ENCODE peak calls at places on chromosomes 7 and 10, in seven cellular contexts. R is bronchial epithelial cell; O is SJSA1; L is HCT116; I is CD8-positive, alpha-beta memory T cell; G is prostate gland; Y is BJ. X is an unnamed sample. For H3K36me3, the result is how much of the 10 kb centered on the place peaks cover.

GRCh38 chr7:101133621-101134398 is 6.9 kb downstream of the SERPINE1 start:
- DNase-seq in R (no peak), L (no peak), G (no peak), Y (no peak), I (no peak), O (no peak), X (no peak)

GRCh38 chr10:51124852-51125251 is 50.6 kb downstream of the PRKG1 start:
- DNase-seq in I (no peak), O (no peak), Y (no peak), R (no peak), G (no peak), L (no peak), X (no peak)

GRCh38 chr10:130434446-130435385 is 298.5 kb downstream of the GLRX3 start:
- DNase-seq in L (no peak), G (no peak), I (no peak), O (no peak), R (no peak), Y (no peak), X (no peak)

GRCh38 chr7:104207348-104207730 is 474 bp downstream of the ORC5 start:
- DNase-seq in G (no peak), O (no peak), I (peak), Y (no peak), R (peak), L (no peak), X (no peak)

GRCh38 chr7:135501402-135501801 is 8.5 kb downstream of the CNOT4 start:
- DNase-seq in L (no peak), I (no peak), R (no peak), O (no peak), G (no peak), Y (no peak), X (no peak)

GRCh38 chr7:131555565-131556054 is 818 bp downstream of the PODXL start:
- DNase-seq in R (no peak), Y (no peak), I (no peak), G (no peak), L (no peak), O (no peak), X (no peak)

GRCh38 chr7:681551-682307 is 44.8 kb upstream of the DNAAF5 start:
- DNase-seq in Y (no peak), O (no peak), G (no peak), I (no peak), R (no peak), L (no peak), X (no peak)

GRCh38 chr10:99304027-99304856 is 24.9 kb upstream of the CNNM1 start:
- DNase-seq in O (peak), R (no peak), I (no peak), G (peak), Y (peak), L (no peak), X (no peak)

GRCh38 chr7:143882611-143883078 is 19.3 kb downstream of the TCAF1 start:
- DNase-seq in Y (no peak), L (no peak), O (no peak), G (peak), R (no peak), I (no peak), X (peak)

GRCh38 chr7:2903686-2904162 is 59.6 kb upstream of the GNA12 start:
- DNase-seq in L (no peak), G (no peak), I (no peak), Y (no peak), O (no peak), R (no peak), X (no peak)

GRCh38 chr10:119608316-119609155 is 11.8 kb upstream of the TIAL1 start:
- DNase-seq in O (peak), L (peak), I (no peak), G (peak), Y (no peak), R (peak), X (peak)

GRCh38 chr7:77866791-77867190 is 68.2 kb downstream of the PHTF2 start:
- DNase-seq in I (no peak), L (no peak), Y (peak), R (peak), O (no peak), G (no peak), X (peak)

GRCh38 chr7:36905836-36906235 is 181.5 kb upstream of the AOAH start:
- DNase-seq in Y (no peak), L (no peak), R (no peak), I (no peak), O (no peak), G (no peak), X (no peak)

GRCh38 chr7:118311121-118311803 is 86.8 kb downstream of the ANKRD7 start:
- DNase-seq in L (peak), Y (no peak), G (no peak), I (no peak), O (no peak), R (peak), X (no peak)

GRCh38 chr7:375491-375821 is 85.5 kb downstream of the FOXL3 start:
- DNase-seq in L (no peak), G (no peak), O (peak), R (no peak), Y (no peak), I (no peak), X (no peak)

GRCh38 chr10:31604646-31605170 is 285.7 kb downstream of the ZEB1 start:
- DNase-seq in Y (no peak), G (no peak), R (no peak), O (no peak), I (no peak), L (no peak), X (no peak)

GRCh38 chr7:56063500-56063881 is 595 bp upstream of the SUMF2 start:
- DNase-seq in R (no peak), Y (no peak), G (no peak), I (no peak), O (no peak), L (no peak), X (no peak)

GRCh38 chr10:97810476-97810875 is 38.7 kb upstream of the SFRP5 start:
- DNase-seq in L (peak), R (peak), I (no peak), G (no peak), Y (no peak), O (peak), X (peak)

GRCh38 chr7:27586825-27587224 is 75.9 kb downstream of the HIBADH start:
- DNase-seq in R (no peak), L (no peak), Y (no peak), I (no peak), G (no peak), O (no peak), X (no peak)

GRCh38 chr7:114081606-114082425 is 163.0 kb upstream of the PPP1R3A start:
- DNase-seq in Y (peak), G (no peak), L (peak), O (no peak), I (no peak), R (peak), X (peak)

GRCh38 chr7:40546616-40547501 is 412.1 kb downstream of the SUGCT start:
- DNase-seq in G (no peak), I (no peak), R (peak), L (no peak), O (no peak), Y (no peak), X (no peak)

GRCh38 chr7:107953924-107954303 is 49.0 kb downstream of the LAMB1 start:
- DNase-seq in G (no peak), R (no peak), Y (no peak), I (no peak), O (no peak), L (no peak), X (no peak)
- H3K36me3 ChIP-seq in G (under half), R (under half), Y (under half), I (under half), O (half or more), L (under half), X (under half)

DNA sequence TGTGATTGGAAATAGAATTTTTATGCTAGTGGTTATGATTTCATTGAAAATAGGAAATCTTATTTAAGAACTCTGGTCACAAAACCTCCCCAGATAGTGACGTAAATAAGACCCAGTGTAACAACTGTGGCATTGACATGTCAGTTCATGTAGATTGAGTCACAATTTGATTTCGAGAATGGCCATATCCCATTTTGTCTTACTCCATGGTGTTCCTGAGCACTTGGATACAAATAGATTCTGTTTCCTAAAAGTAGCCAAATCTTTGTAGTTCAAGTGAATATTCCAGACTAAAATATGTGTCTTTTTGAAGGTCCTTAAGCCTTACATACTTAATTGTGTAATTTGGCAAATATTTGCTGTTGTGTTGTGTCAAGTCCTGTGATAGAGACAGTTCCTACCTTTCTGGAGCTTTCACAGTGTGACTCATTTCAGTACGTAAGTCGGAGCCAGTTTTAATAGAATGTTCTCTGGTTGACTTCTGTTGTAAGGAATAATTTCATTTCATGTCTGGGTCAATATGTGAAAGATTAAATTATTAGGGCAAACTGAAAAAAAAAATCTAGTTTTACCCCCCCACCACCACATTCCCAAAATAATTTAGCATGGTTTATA is 37.1 kb upstream of the TOMM7 start:
- DNase-seq in I (no peak), Y (no peak), R (peak), O (no peak), L (no peak), G (no peak), X (no peak)
- H3K36me3 ChIP-seq in I (under half), Y (under half), R (under half), O (under half), L (under half), G (under half), X (under half)

DNA sequence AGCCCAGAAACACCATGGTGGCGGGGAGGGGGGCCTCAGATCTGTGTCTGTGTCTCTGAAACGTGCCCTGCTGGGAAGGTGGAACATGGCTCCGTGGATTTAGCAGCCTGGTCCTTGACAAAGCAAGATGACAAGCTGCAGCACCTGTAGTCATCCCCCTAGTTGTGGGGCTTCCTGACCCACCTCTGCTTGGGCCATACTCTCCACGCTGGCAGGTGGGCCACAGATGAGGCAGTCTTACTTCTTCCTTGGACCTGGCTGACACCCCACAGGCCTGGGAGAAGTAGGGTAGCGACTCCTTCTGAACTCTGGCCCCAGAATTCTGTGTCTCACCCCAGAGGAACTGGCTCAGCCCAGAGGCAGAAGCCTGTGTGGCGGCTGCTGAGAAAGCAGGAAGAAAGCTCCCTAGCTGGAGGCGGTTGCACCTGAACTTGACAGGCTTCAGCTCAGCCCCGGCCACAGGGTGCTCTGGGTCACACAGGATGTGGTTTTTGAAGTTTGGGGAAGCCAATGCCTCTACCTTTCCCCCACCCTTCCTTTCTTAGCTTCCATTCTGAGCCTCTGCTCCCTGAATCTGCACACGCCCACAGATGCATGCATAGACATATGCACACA is 113.9 kb downstream of the ABLIM1 start:
- DNase-seq in L (no peak), Y (no peak), O (no peak), R (peak), I (peak), G (no peak), X (peak)
- H3K36me3 ChIP-seq in L (under half), Y (under half), O (under half), R (under half), I (under half), G (under half), X (under half)

GRCh38 chr7:99036531-99037175 is 107.3 kb downstream of the SMURF1 start:
- DNase-seq in L (no peak), R (no peak), O (no peak), I (no peak), G (no peak), Y (no peak), X (no peak)
- H3K36me3 ChIP-seq in L (half or more), R (half or more), O (half or more), I (half or more), G (under half), Y (under half), X (half or more)

GRCh38 chr7:155665079-155665956 is 20.9 kb downstream of the RBM33 start:
- DNase-seq in O (no peak), Y (no peak), G (no peak), L (no peak), I (no peak), R (no peak), X (no peak)

GRCh38 chr7:155665957-155666287 is 21.5 kb downstream of the RBM33 start:
- DNase-seq in R (peak), I (no peak), G (no peak), O (no peak), L (no peak), Y (peak), X (no peak)

GRCh38 chr7:155670521-155670920 is 26.1 kb downstream of the RBM33 start:
- DNase-seq in I (no peak), L (no peak), R (no peak), G (no peak), Y (no peak), O (no peak), X (no peak)

GRCh38 chr7:155669717-155670505 is 25.4 kb downstream of the RBM33 start:
- DNase-seq in R (no peak), O (no peak), Y (no peak), L (no peak), I (no peak), G (no peak), X (no peak)

GRCh38 chr7:155667241-155667849 is 22.9 kb downstream of the RBM33 start:
- DNase-seq in R (no peak), G (no peak), I (no peak), O (peak), Y (no peak), L (no peak), X (no peak)
- H3K36me3 ChIP-seq in R (under half), G (under half), I (under half), O (under half), Y (under half), L (under half), X (under half)

DNA sequence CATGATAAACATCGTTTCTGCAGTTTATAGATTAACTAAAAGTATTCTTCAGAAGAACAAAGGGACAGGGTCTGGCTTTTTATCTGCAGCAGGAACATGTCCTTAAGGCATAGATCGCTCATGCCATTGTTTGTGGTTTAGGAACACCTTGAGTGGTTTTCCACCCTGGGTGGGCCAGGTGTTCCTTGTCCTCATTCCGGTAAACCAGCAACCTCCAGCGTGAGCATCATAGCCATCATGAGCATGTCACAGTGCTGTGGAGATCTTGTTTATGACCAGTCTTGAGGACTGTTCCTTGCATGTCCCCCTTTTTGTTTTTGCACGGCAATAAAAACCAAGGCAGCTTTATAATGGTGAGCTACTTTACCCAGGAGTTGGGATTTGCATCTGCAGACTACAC is 33.9 kb downstream of the STOX1 start:
- DNase-seq in I (no peak), G (no peak), O (no peak), L (peak), R (no peak), Y (no peak), X (no peak)
- H3K36me3 ChIP-seq in I (under half), G (under half), O (under half), L (under half), R (under half), Y (under half), X (under half)

GRCh38 chr7:105493928-105494325 is 28.1 kb downstream of the PUS7 start:
- DNase-seq in Y (peak), O (peak), R (peak), L (no peak), G (peak), I (no peak), X (no peak)
- H3K36me3 ChIP-seq in Y (under half), O (under half), R (under half), L (under half), G (under half), I (under half), X (under half)

GRCh38 chr10:64873088-64873487 is 1351.9 kb downstream of the REEP3 start:
- DNase-seq in G (no peak), Y (no peak), I (no peak), L (no peak), O (no peak), R (no peak), X (no peak)

DNA sequence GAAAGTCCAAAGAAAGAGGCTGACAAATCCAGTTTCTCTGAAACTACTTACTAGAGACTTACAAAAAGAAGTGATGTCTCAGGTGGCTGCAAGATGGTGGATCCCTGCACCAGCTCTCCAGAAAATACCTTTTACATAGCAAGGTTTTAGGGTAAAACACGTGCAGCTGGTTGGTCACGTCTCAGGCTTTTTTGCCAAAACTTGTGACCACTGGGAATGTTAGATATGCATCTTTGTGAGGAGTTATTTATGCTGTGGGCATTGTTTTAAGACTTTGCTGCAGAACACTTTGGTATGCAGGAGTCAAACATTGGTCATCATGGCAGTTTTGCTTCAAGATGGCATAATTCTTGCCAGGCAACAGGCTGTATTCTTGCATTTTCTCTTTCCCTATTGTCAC is 1352.8 kb downstream of the REEP3 start:
- DNase-seq in O (no peak), R (no peak), G (no peak), L (no peak), I (no peak), Y (no peak), X (no peak)
- H3K36me3 ChIP-seq in O (under half), R (under half), G (under half), L (under half), I (under half), Y (under half), X (under half)